ENCODE peak calls at places on chromosomes 13 and 19, in nine cellular contexts. R is CD4-positive, alpha-beta T cell; O is SK-N-SH; Y is uterus; D is left ventricle myocardium inferior; T is AG04450; F is psoas muscle; B is thoracic aorta; G is hepatocyte. Z is an unnamed sample.
A peak's percentile ranks its signal among the peaks of the same experiment; 100 is the strongest.

GRCh38 chr13:108342369-108343289 is 73.1 kb downstream of the TNFSF13B start:
- DNase-seq in R (no peak), O (peak; percentile 23), Y (no peak), D (no peak), T (peak; percentile 6), F (no peak), B (no peak), G (peak; percentile 41), Z (no peak)

GRCh38 chr19:43502419-43502976 is 2.0 kb downstream of the PHLDB3 start:
- DNase-seq in R (no peak), O (no peak), Y (no peak), D (no peak), T (no peak), F (no peak), B (no peak), G (no peak), Z (no peak)

GRCh38 chr13:46535822-46536221 is 17.1 kb upstream of the LRCH1 start:
- DNase-seq in R (no peak), O (no peak), Y (no peak), D (no peak), T (no peak), F (no peak), B (no peak), G (no peak), Z (no peak)

GRCh38 chr19:53808710-53809125 is 15.4 kb downstream of the NLRP12 start:
- DNase-seq in R (no peak), O (peak; percentile 49), Y (no peak), D (no peak), T (no peak), F (no peak), B (no peak), G (peak; percentile 45), Z (no peak)

GRCh38 chr19:47495478-47496372 is 11.7 kb upstream of the KPTN start:
- DNase-seq in R (no peak), O (no peak), Y (no peak), D (no peak), T (no peak), F (no peak), B (no peak), G (no peak), Z (no peak)

GRCh38 chr13:76874466-76874865 is 11.7 kb downstream of the KCTD12 start:
- DNase-seq in R (no peak), O (no peak), Y (no peak), D (no peak), T (no peak), F (no peak), B (no peak), G (no peak), Z (no peak)

GRCh38 chr19:2962018-2962670 is 15.2 kb upstream of the TLE6 start:
- DNase-seq in R (peak; percentile 37), O (peak; percentile 77), Y (no peak), D (no peak), T (peak; percentile 66), F (no peak), B (no peak), G (peak; percentile 93), Z (peak; percentile 74)

GRCh38 chr19:5075603-5076002 is 106.7 kb downstream of the KDM4B start:
- DNase-seq in R (no peak), O (no peak), Y (no peak), D (no peak), T (no peak), F (no peak), B (no peak), G (no peak), Z (no peak)

GRCh38 chr13:50075619-50076097 is 60.4 kb downstream of the KCNRG start:
- DNase-seq in R (no peak), O (peak; percentile 32), Y (no peak), D (no peak), T (no peak), F (no peak), B (no peak), G (no peak), Z (no peak)

GRCh38 chr19:28497137-28497536 is 715.8 kb downstream of the UQCRFS1 start:
- DNase-seq in R (no peak), O (no peak), Y (no peak), D (no peak), T (no peak), F (no peak), B (no peak), G (no peak), Z (no peak)

GRCh38 chr19:28497887-28498286 is 715.1 kb downstream of the UQCRFS1 start:
- DNase-seq in R (no peak), O (no peak), Y (no peak), D (no peak), T (no peak), F (no peak), B (no peak), G (no peak), Z (no peak)

GRCh38 chr19:28500319-28500718 is 712.6 kb downstream of the UQCRFS1 start:
- DNase-seq in R (no peak), O (no peak), Y (no peak), D (no peak), T (no peak), F (no peak), B (no peak), G (no peak), Z (no peak)

GRCh38 chr19:28500982-28501633 is 711.8 kb downstream of the UQCRFS1 start:
- DNase-seq in R (no peak), O (no peak), Y (no peak), D (no peak), T (no peak), F (no peak), B (no peak), G (no peak), Z (no peak)

DNA sequence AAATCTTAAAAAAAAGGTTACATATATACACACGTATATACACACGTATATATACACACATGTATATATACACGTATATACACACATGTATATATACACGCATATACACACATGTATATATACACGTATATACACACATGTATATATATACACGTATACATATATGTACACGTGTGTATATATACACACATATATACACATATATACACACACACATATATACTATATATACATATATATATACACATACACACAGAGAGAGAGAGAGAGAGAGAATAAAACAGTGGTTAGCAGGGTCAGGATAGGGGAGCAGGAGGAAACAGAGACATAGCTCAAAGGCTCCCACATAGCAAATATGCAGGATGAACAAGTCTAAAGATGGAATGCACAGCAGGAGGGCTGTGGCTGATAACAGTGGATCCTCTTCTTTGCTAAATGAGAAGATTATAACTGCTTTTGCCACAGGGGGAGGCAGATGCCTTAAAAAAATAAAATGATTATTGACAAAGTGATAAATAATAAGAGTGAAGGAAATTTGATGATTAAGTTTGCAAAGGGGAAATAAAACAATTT is 714.5 kb downstream of the UQCRFS1 start:
- DNase-seq in R (no peak), O (no peak), Y (no peak), D (no peak), T (no peak), F (no peak), B (no peak), G (no peak), Z (no peak)
- TF ChIP-seq CTCF in R (no peak), O (no peak), Y (no peak), D (no peak), T (no peak), F (no peak), B (no peak), G (no peak), Z (no peak)

GRCh38 chr19:56725829-56726424 is 54.4 kb upstream of the ZNF835 start:
- DNase-seq in R (no peak), O (peak; percentile 23), Y (no peak), D (no peak), T (no peak), F (no peak), B (no peak), G (no peak), Z (no peak)

GRCh38 chr19:56732974-56733373 is 61.4 kb upstream of the ZNF835 start:
- DNase-seq in R (no peak), O (no peak), Y (no peak), D (no peak), T (no peak), F (no peak), B (no peak), G (no peak), Z (no peak)

GRCh38 chr19:56727731-56728130 is 56.2 kb upstream of the ZNF835 start:
- DNase-seq in R (no peak), O (no peak), Y (no peak), D (no peak), T (no peak), F (no peak), B (no peak), G (no peak), Z (no peak)
- H3K9me3 ChIP-seq in R (peaks cover 53% of the 10 kb centered on the region), O (peaks cover 17% of the 10 kb centered on the region), Y (no peaks in the 10 kb centered on the region), D (peaks cover 9% of the 10 kb centered on the region), T (peaks cover 44% of the 10 kb centered on the region), F (peaks cover 11% of the 10 kb centered on the region), B (no peaks in the 10 kb centered on the region), G (no peaks in the 10 kb centered on the region), Z (no peaks in the 10 kb centered on the region)

GRCh38 chr19:13847033-13847899 is 29.7 kb upstream of the NANOS3 start:
- DNase-seq in R (peak; percentile 82), O (peak; percentile 91), Y (peak; percentile 95), D (peak; percentile 98), T (peak; percentile 82), F (peak; percentile 97), B (peak; percentile 84), G (peak; percentile 98), Z (peak; percentile 95)
- TF ChIP-seq CTCF in R (peak; percentile 46), O (no peak), Y (peak; percentile 49), D (peak; percentile 48), T (no peak), F (peak; percentile 18), B (no peak), G (no peak), Z (peak; percentile 26)

GRCh38 chr19:58212336-58213074 is 16.2 kb upstream of the ZNF544 start:
- DNase-seq in R (no peak), O (no peak), Y (no peak), D (no peak), T (no peak), F (no peak), B (no peak), G (no peak), Z (no peak)

GRCh38 chr19:58203814-58204475 is 21.1 kb downstream of the ZNF274 start:
- DNase-seq in R (no peak), O (no peak), Y (no peak), D (no peak), T (no peak), F (no peak), B (no peak), G (no peak), Z (no peak)

GRCh38 chr19:58204566-58204965 is 21.7 kb downstream of the ZNF274 start:
- DNase-seq in R (no peak), O (no peak), Y (no peak), D (no peak), T (no peak), F (no peak), B (no peak), G (no peak), Z (no peak)

GRCh38 chr19:58213075-58213369 is 15.7 kb upstream of the ZNF544 start:
- DNase-seq in R (no peak), O (no peak), Y (no peak), D (no peak), T (no peak), F (no peak), B (no peak), G (no peak), Z (no peak)

DNA sequence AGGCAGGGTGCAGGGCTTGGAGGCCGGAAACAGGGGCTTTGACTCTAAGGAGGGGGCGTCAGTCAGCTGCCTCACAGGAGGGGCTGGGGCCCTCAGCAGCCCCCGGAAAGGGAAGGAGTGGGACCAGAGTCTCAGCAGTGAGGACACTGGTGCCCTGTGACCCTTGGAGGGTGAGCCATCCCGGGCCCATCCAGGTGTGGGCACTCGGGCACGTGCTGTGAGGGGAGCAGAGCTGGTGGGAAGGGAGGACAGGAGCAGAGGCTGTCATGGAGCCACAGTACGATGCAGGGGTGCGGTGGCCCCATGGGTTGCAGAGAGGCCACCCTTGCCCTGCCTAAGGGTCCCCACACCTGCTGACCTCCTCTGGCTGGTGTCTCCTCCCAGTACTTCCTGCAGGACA is 19.1 kb upstream of the ZNF544 start:
- DNase-seq in R (no peak), O (no peak), Y (no peak), D (no peak), T (no peak), F (no peak), B (no peak), G (no peak), Z (no peak)
- H3K9me3 ChIP-seq in R (peaks cover 100% of the 10 kb centered on the region), O (no peaks in the 10 kb centered on the region), Y (peaks cover 99% of the 10 kb centered on the region), D (peaks cover 100% of the 10 kb centered on the region), T (peaks cover 91% of the 10 kb centered on the region), F (peaks cover 100% of the 10 kb centered on the region), B (peaks cover 100% of the 10 kb centered on the region), G (peaks cover 75% of the 10 kb centered on the region), Z (peaks cover 13% of the 10 kb centered on the region)